ENCODE peak calls at places on chromosomes 2 and 18, in four cellular contexts. G is IMR-90, R is endothelial cell of umbilical vein, T is K562. N is an unnamed sample. For H3K9me1, the result is how much of the 10 kb centered on the place peaks cover.

GRCh38 chr2:18959952-18960717 is 370.8 kb upstream of the NT5C1B start:
- DNase-seq in G (peak), T (no peak), R (no peak), N (no peak)

GRCh38 chr2:70523996-70524965 is 29.3 kb downstream of the TGFA start:
- DNase-seq in G (peak), T (no peak), R (no peak), N (peak)

GRCh38 chr18:11310476-11311086 is 161.2 kb upstream of the PIEZO2 start:
- DNase-seq in G (peak), T (peak), R (peak), N (peak)

GRCh38 chr2:10787176-10787968 is 25.2 kb downstream of the PDIA6 start:
- DNase-seq in R (peak), G (no peak), T (peak), N (no peak)

GRCh38 chr2:100857915-100858314 is 38.0 kb downstream of the NPAS2 start:
- DNase-seq in T (no peak), G (peak), R (peak), N (no peak)

GRCh38 chr2:237616373-237617304 is 10.7 kb upstream of the LRRFIP1 start:
- DNase-seq in G (peak), T (no peak), R (peak), N (no peak)

GRCh38 chr2:171960570-171960969 is 38.3 kb downstream of the HAT1 start:
- DNase-seq in R (no peak), T (no peak), G (no peak), N (no peak)

GRCh38 chr2:2173633-2174032 is 157.4 kb downstream of the MYT1L start:
- DNase-seq in R (no peak), T (no peak), G (no peak), N (no peak)

GRCh38 chr2:96511851-96512250 is 6.7 kb upstream of the NEURL3 start:
- DNase-seq in R (no peak), G (no peak), T (no peak), N (no peak)

GRCh38 chr2:46737577-46737976 is 178.0 kb downstream of the MCFD2 start:
- DNase-seq in R (peak), T (no peak), G (peak), N (peak)

GRCh38 chr2:234307322-234307961 is 189.4 kb downstream of the ARL4C start:
- DNase-seq in T (no peak), R (no peak), G (no peak), N (no peak)

GRCh38 chr2:234308073-234308813 is 188.6 kb downstream of the ARL4C start:
- DNase-seq in R (no peak), T (no peak), G (peak), N (no peak)

GRCh38 chr2:234309431-234309830 is 187.4 kb downstream of the ARL4C start:
- DNase-seq in R (no peak), G (no peak), T (no peak), N (no peak)

GRCh38 chr2:234310166-234310565 is 186.7 kb downstream of the ARL4C start:
- DNase-seq in R (no peak), G (no peak), T (no peak), N (no peak)

DNA sequence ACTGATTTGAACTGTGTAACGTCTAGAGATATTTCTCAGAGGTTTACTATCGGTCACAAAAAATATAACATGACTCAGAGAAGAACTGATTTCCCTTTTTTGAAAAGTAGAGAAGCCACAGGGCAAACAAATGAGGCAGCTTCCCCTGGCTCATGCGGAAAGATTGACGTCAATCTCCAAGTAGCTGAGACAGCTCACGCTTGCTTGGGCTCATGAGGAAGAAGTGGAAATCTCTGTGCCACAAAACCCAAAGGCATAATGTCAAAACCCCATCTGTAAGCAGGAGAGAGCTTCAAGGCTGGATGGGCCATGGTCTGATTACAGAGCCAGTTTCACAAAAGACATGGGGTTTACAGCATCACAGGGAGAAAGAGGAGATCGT is 188.1 kb downstream of the ARL4C start:
- DNase-seq in T (no peak), R (peak), G (peak), N (no peak)
- H3K9me1 ChIP-seq in T (under half), R (under half), G (under half), N (under half)

GRCh38 chr2:135820003-135820618 is 16.9 kb downstream of the LCT start:
- DNase-seq in T (no peak), R (no peak), G (peak), N (no peak)
- H3K9me1 ChIP-seq in T (under half), R (under half), G (under half), N (under half)

GRCh38 chr2:9658972-9659371 is 28.2 kb upstream of the YWHAQ start:
- DNase-seq in T (no peak), G (peak), R (no peak), N (no peak)

GRCh38 chr2:9655441-9656269 is 24.9 kb upstream of the YWHAQ start:
- DNase-seq in T (peak), G (peak), R (peak), N (no peak)

GRCh38 chr2:9656270-9656766 is 25.5 kb upstream of the YWHAQ start:
- DNase-seq in T (peak), R (peak), G (peak), N (no peak)

GRCh38 chr2:9657731-9658130 is 26.9 kb upstream of the YWHAQ start:
- DNase-seq in T (no peak), R (no peak), G (no peak), N (no peak)

DNA sequence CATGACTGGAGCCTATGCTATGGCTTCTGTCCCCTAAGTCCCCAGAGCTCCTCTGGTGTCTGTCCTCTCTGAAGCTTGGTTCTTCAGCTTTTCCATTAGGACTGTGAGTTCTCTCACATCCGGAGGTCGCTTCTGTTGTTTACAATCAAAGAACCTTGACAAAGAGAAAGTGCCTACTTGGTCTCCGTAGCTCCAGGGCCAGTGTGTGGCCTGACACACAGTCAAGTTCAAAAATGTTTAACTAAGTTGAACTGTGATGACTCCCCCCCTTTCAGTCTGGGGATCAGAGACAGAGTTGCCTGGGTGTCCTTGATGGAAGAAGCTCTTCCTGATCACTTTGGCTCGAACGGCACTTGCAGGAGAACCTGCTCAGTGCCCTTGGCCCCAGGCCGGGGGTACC is 26.3 kb upstream of the YWHAQ start:
- DNase-seq in R (no peak), G (no peak), T (no peak), N (no peak)
- H3K9me1 ChIP-seq in R (under half), G (under half), T (under half), N (under half)

DNA sequence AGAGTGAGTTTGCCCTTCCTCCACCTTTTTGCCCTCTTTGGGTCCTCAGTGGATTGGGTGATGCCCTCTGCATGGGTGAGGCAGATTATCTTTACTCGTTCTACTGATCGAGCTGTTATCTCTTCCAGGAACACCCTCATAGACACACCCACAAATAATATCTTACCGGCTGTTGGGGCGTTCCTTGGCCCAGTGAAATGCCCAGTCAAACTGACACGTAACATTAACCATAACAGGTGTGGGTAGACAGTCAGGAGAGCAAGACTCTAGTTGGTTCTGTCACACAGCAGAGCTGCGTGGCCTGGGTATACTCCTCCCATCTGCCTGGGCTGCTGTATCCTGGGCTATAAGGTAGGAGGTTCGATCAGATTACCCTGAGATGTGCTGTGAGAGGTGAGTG is 144.1 kb downstream of the AGAP1 start:
- DNase-seq in R (no peak), G (no peak), T (no peak), N (no peak)
- H3K9me1 ChIP-seq in R (under half), G (under half), T (under half), N (under half)

GRCh38 chr2:33312389-33312788 is 164.1 kb upstream of the RASGRP3 start:
- DNase-seq in T (no peak), G (no peak), R (no peak), N (no peak)
- H3K9me1 ChIP-seq in T (under half), G (under half), R (under half), N (under half)

N was measured in keratinocyte.